ENCODE peak calls at places on chromosomes 13 and 19, in ten cellular contexts. One of them, this sample, is unnamed. For H3K27me3, the result is how much of the 10 kb centered on the place peaks cover.

GRCh38 chr19:1225451-1226226 is 12.2 kb downstream of the CBARP start:
- DNase-seq in CD4-positive, alpha-beta T cell: no peak
- DNase-seq in right atrium auricular region: no peak
- DNase-seq in left ventricle myocardium inferior: no peak
- DNase-seq in right lobe of liver: no peak
- DNase-seq in endodermal cell: no peak
- DNase-seq in stomach: no peak
- DNase-seq in adrenal gland: no peak
- DNase-seq in neural progenitor cell: no peak
- DNase-seq in esophagus squamous epithelium: no peak
- DNase-seq in this sample: no peak

GRCh38 chr13:29165840-29166239 is 345.7 kb downstream of the MTUS2 start:
- DNase-seq in left ventricle myocardium inferior: no peak
- DNase-seq in right atrium auricular region: no peak
- DNase-seq in stomach: no peak
- DNase-seq in esophagus squamous epithelium: no peak
- DNase-seq in CD4-positive, alpha-beta T cell: no peak
- DNase-seq in adrenal gland: no peak
- DNase-seq in endodermal cell: no peak
- DNase-seq in right lobe of liver: no peak
- DNase-seq in neural progenitor cell: no peak
- DNase-seq in this sample: no peak

GRCh38 chr13:65378943-65379519 is 1851.1 kb downstream of the PCDH9 start:
- DNase-seq in neural progenitor cell: peak
- DNase-seq in left ventricle myocardium inferior: no peak
- DNase-seq in esophagus squamous epithelium: no peak
- DNase-seq in CD4-positive, alpha-beta T cell: no peak
- DNase-seq in stomach: no peak
- DNase-seq in endodermal cell: no peak
- DNase-seq in adrenal gland: no peak
- DNase-seq in right lobe of liver: no peak
- DNase-seq in right atrium auricular region: no peak
- DNase-seq in this sample: no peak

GRCh38 chr13:45086484-45086883 is 33.8 kb upstream of the GTF2F2 start:
- DNase-seq in adrenal gland: no peak
- DNase-seq in neural progenitor cell: no peak
- DNase-seq in endodermal cell: no peak
- DNase-seq in stomach: no peak
- DNase-seq in left ventricle myocardium inferior: no peak
- DNase-seq in right lobe of liver: no peak
- DNase-seq in right atrium auricular region: no peak
- DNase-seq in esophagus squamous epithelium: no peak
- DNase-seq in CD4-positive, alpha-beta T cell: no peak
- DNase-seq in this sample: peak

GRCh38 chr13:97274782-97275252 is 52.7 kb downstream of the MBNL2 start:
- DNase-seq in esophagus squamous epithelium: no peak
- DNase-seq in endodermal cell: no peak
- DNase-seq in CD4-positive, alpha-beta T cell: no peak
- DNase-seq in left ventricle myocardium inferior: no peak
- DNase-seq in right lobe of liver: no peak
- DNase-seq in neural progenitor cell: no peak
- DNase-seq in right atrium auricular region: no peak
- DNase-seq in stomach: no peak
- DNase-seq in adrenal gland: no peak
- DNase-seq in this sample: no peak

GRCh38 chr19:46639356-46640061 is 3.5 kb upstream of the GNG8 start:
- DNase-seq in right atrium auricular region: no peak
- DNase-seq in left ventricle myocardium inferior: peak
- DNase-seq in esophagus squamous epithelium: no peak
- DNase-seq in stomach: no peak
- DNase-seq in neural progenitor cell: peak
- DNase-seq in endodermal cell: no peak
- DNase-seq in CD4-positive, alpha-beta T cell: no peak
- DNase-seq in adrenal gland: peak
- DNase-seq in right lobe of liver: peak
- DNase-seq in this sample: peak

GRCh38 chr19:45752639-45753038 is 16.4 kb downstream of the SIX5 start:
- DNase-seq in CD4-positive, alpha-beta T cell: no peak
- DNase-seq in neural progenitor cell: no peak
- DNase-seq in adrenal gland: peak
- DNase-seq in esophagus squamous epithelium: no peak
- DNase-seq in endodermal cell: no peak
- DNase-seq in right lobe of liver: no peak
- DNase-seq in right atrium auricular region: no peak
- DNase-seq in left ventricle myocardium inferior: no peak
- DNase-seq in stomach: no peak
- DNase-seq in this sample: no peak

GRCh38 chr19:6540918-6541689 is 10.3 kb downstream of the TNFSF9 start:
- DNase-seq in esophagus squamous epithelium: no peak
- DNase-seq in right atrium auricular region: no peak
- DNase-seq in neural progenitor cell: no peak
- DNase-seq in CD4-positive, alpha-beta T cell: no peak
- DNase-seq in right lobe of liver: no peak
- DNase-seq in stomach: no peak
- DNase-seq in left ventricle myocardium inferior: no peak
- DNase-seq in adrenal gland: no peak
- DNase-seq in endodermal cell: no peak
- DNase-seq in this sample: no peak

DNA sequence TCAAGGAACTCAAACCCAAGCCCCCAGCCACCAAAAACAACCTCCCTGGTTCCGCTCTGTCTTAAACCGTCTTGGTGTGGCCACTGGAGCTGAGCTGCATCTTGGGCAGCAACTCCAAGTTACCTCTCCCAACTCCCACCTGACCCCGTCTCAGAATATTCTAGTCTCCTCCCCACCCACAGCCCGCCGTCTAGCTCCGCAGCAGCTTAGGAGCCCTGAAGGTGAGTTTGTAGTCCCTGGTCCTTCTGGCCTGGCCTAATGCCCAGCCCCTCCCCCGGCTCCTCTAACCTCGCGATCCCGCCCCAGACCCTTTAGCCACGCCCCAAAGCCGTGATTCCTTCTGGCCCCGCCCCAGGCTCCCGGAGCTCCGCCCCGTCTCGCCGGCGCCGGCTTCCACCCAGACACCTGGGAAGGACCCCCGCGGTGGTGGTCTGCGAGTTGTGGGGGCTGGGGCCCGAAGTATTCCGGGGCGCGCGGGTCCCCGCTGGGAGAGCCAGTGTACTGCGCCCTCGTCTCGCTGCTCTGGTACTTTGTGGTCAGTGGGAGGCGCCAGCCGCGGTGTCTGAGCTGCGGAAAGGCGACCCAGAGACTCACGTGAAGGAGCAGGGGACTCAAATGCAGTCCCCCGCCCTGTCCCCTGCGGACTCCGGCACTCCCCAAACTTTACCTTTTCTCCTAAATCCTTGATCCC is 2.5 kb upstream of the LHB start:
- DNase-seq in stomach: peak
- DNase-seq in left ventricle myocardium inferior: peak
- DNase-seq in endodermal cell: peak
- DNase-seq in neural progenitor cell: peak
- DNase-seq in right atrium auricular region: no peak
- DNase-seq in CD4-positive, alpha-beta T cell: peak
- DNase-seq in right lobe of liver: peak
- DNase-seq in adrenal gland: peak
- DNase-seq in esophagus squamous epithelium: no peak
- DNase-seq in this sample: peak
- TF ChIP-seq CTCF in stomach: no peak
- TF ChIP-seq CTCF in left ventricle myocardium inferior: no peak
- TF ChIP-seq CTCF in endodermal cell: peak
- TF ChIP-seq CTCF in neural progenitor cell: peak
- TF ChIP-seq CTCF in right atrium auricular region: no peak
- TF ChIP-seq CTCF in CD4-positive, alpha-beta T cell: no peak
- TF ChIP-seq CTCF in right lobe of liver: no peak
- TF ChIP-seq CTCF in adrenal gland: no peak
- TF ChIP-seq CTCF in esophagus squamous epithelium: no peak
- TF ChIP-seq CTCF in this sample: no peak

GRCh38 chr19:28884786-28885476 is 328.0 kb downstream of the UQCRFS1 start:
- DNase-seq in CD4-positive, alpha-beta T cell: no peak
- DNase-seq in esophagus squamous epithelium: no peak
- DNase-seq in neural progenitor cell: no peak
- DNase-seq in adrenal gland: no peak
- DNase-seq in stomach: no peak
- DNase-seq in left ventricle myocardium inferior: peak
- DNase-seq in right atrium auricular region: no peak
- DNase-seq in endodermal cell: peak
- DNase-seq in right lobe of liver: no peak
- DNase-seq in this sample: no peak

GRCh38 chr19:28883241-28883693 is 329.7 kb downstream of the UQCRFS1 start:
- DNase-seq in neural progenitor cell: peak
- DNase-seq in adrenal gland: no peak
- DNase-seq in stomach: no peak
- DNase-seq in endodermal cell: peak
- DNase-seq in right atrium auricular region: no peak
- DNase-seq in esophagus squamous epithelium: no peak
- DNase-seq in right lobe of liver: no peak
- DNase-seq in left ventricle myocardium inferior: peak
- DNase-seq in CD4-positive, alpha-beta T cell: no peak
- DNase-seq in this sample: peak

GRCh38 chr19:28881616-28882015 is 331.3 kb downstream of the UQCRFS1 start:
- DNase-seq in neural progenitor cell: no peak
- DNase-seq in right atrium auricular region: no peak
- DNase-seq in stomach: no peak
- DNase-seq in esophagus squamous epithelium: no peak
- DNase-seq in CD4-positive, alpha-beta T cell: no peak
- DNase-seq in endodermal cell: peak
- DNase-seq in left ventricle myocardium inferior: no peak
- DNase-seq in right lobe of liver: no peak
- DNase-seq in adrenal gland: no peak
- DNase-seq in this sample: no peak

GRCh38 chr19:28880735-28881401 is 332.1 kb downstream of the UQCRFS1 start:
- DNase-seq in right lobe of liver: no peak
- DNase-seq in stomach: no peak
- DNase-seq in right atrium auricular region: no peak
- DNase-seq in esophagus squamous epithelium: no peak
- DNase-seq in left ventricle myocardium inferior: no peak
- DNase-seq in endodermal cell: peak
- DNase-seq in CD4-positive, alpha-beta T cell: no peak
- DNase-seq in adrenal gland: no peak
- DNase-seq in neural progenitor cell: no peak
- DNase-seq in this sample: no peak

DNA sequence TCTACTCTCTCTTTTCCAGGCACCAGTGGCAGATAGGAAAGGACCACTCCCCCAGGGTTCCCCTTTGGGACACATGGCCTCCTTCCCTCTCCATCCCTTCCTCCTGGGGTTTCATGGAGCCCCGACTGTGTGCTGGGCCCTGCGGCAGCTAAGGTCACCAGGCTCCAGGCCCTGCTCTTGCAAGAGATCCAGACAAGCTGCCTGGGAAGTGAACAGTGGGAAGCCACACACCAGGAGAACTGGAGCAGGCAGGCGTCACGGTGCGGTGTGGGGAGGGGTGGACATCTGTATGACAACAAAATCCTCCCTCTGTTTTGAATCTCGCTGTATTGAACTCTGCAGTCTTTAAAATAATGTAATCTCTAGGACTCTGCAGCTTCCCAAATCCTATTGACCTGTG is 330.1 kb downstream of the UQCRFS1 start:
- DNase-seq in endodermal cell: peak
- DNase-seq in adrenal gland: no peak
- DNase-seq in right atrium auricular region: no peak
- DNase-seq in stomach: no peak
- DNase-seq in left ventricle myocardium inferior: no peak
- DNase-seq in esophagus squamous epithelium: no peak
- DNase-seq in right lobe of liver: no peak
- DNase-seq in neural progenitor cell: peak
- DNase-seq in CD4-positive, alpha-beta T cell: no peak
- DNase-seq in this sample: no peak
- H3K27me3 ChIP-seq in endodermal cell: under half
- H3K27me3 ChIP-seq in adrenal gland: under half
- H3K27me3 ChIP-seq in right atrium auricular region: under half
- H3K27me3 ChIP-seq in stomach: under half
- H3K27me3 ChIP-seq in left ventricle myocardium inferior: under half
- H3K27me3 ChIP-seq in esophagus squamous epithelium: under half
- H3K27me3 ChIP-seq in right lobe of liver: under half
- H3K27me3 ChIP-seq in neural progenitor cell: under half
- H3K27me3 ChIP-seq in CD4-positive, alpha-beta T cell: under half
- H3K27me3 ChIP-seq in this sample: under half

GRCh38 chr19:13579388-13580060 is 73.2 kb upstream of the CACNA1A start:
- DNase-seq in right atrium auricular region: no peak
- DNase-seq in endodermal cell: no peak
- DNase-seq in right lobe of liver: no peak
- DNase-seq in stomach: no peak
- DNase-seq in neural progenitor cell: no peak
- DNase-seq in esophagus squamous epithelium: no peak
- DNase-seq in adrenal gland: no peak
- DNase-seq in left ventricle myocardium inferior: no peak
- DNase-seq in CD4-positive, alpha-beta T cell: no peak
- DNase-seq in this sample: peak

GRCh38 chr19:13573268-13573667 is 67.0 kb upstream of the CACNA1A start:
- DNase-seq in adrenal gland: no peak
- DNase-seq in CD4-positive, alpha-beta T cell: no peak
- DNase-seq in esophagus squamous epithelium: no peak
- DNase-seq in neural progenitor cell: peak
- DNase-seq in stomach: no peak
- DNase-seq in endodermal cell: peak
- DNase-seq in left ventricle myocardium inferior: no peak
- DNase-seq in right lobe of liver: no peak
- DNase-seq in right atrium auricular region: no peak
- DNase-seq in this sample: no peak

GRCh38 chr19:13576726-13577125 is 70.4 kb upstream of the CACNA1A start:
- DNase-seq in left ventricle myocardium inferior: no peak
- DNase-seq in adrenal gland: no peak
- DNase-seq in esophagus squamous epithelium: no peak
- DNase-seq in neural progenitor cell: no peak
- DNase-seq in right lobe of liver: no peak
- DNase-seq in stomach: no peak
- DNase-seq in CD4-positive, alpha-beta T cell: no peak
- DNase-seq in endodermal cell: no peak
- DNase-seq in right atrium auricular region: no peak
- DNase-seq in this sample: no peak

GRCh38 chr19:13574933-13575332 is 68.7 kb upstream of the CACNA1A start:
- DNase-seq in neural progenitor cell: peak
- DNase-seq in left ventricle myocardium inferior: no peak
- DNase-seq in right atrium auricular region: no peak
- DNase-seq in endodermal cell: peak
- DNase-seq in right lobe of liver: no peak
- DNase-seq in adrenal gland: no peak
- DNase-seq in CD4-positive, alpha-beta T cell: no peak
- DNase-seq in stomach: no peak
- DNase-seq in esophagus squamous epithelium: no peak
- DNase-seq in this sample: peak
- TF ChIP-seq CTCF in neural progenitor cell: peak
- TF ChIP-seq CTCF in left ventricle myocardium inferior: peak
- TF ChIP-seq CTCF in right atrium auricular region: no peak
- TF ChIP-seq CTCF in endodermal cell: peak
- TF ChIP-seq CTCF in right lobe of liver: no peak
- TF ChIP-seq CTCF in adrenal gland: no peak
- TF ChIP-seq CTCF in CD4-positive, alpha-beta T cell: no peak
- TF ChIP-seq CTCF in stomach: no peak
- TF ChIP-seq CTCF in esophagus squamous epithelium: no peak
- TF ChIP-seq CTCF in this sample: peak

DNA sequence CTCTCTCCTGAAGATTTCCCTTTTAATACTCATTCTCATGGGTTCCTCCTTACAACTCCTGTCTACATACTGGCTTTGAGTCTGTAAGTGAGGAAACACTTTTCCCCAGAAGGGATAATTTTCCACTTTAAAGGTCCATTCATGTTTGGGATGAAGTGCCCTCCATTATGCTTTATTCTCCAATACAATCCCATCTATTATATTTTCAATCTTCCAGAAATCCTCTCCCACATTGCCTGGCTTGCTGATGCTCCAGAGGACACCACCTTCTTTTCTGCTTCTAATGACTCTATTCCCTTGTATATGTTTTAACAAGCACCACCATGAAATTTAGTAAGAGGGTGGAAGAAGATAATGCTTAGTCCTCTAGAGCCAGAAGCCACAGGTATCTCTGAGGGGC is 92.7 kb upstream of the NBEA start:
- DNase-seq in CD4-positive, alpha-beta T cell: no peak
- DNase-seq in esophagus squamous epithelium: no peak
- DNase-seq in adrenal gland: no peak
- DNase-seq in right lobe of liver: no peak
- DNase-seq in right atrium auricular region: no peak
- DNase-seq in endodermal cell: no peak
- DNase-seq in neural progenitor cell: no peak
- DNase-seq in stomach: no peak
- DNase-seq in left ventricle myocardium inferior: no peak
- DNase-seq in this sample: no peak
- H3K27me3 ChIP-seq in CD4-positive, alpha-beta T cell: under half
- H3K27me3 ChIP-seq in esophagus squamous epithelium: under half
- H3K27me3 ChIP-seq in adrenal gland: under half
- H3K27me3 ChIP-seq in right lobe of liver: under half
- H3K27me3 ChIP-seq in right atrium auricular region: under half
- H3K27me3 ChIP-seq in endodermal cell: under half
- H3K27me3 ChIP-seq in neural progenitor cell: under half
- H3K27me3 ChIP-seq in stomach: under half
- H3K27me3 ChIP-seq in left ventricle myocardium inferior: under half
- H3K27me3 ChIP-seq in this sample: under half